ENCODE peak calls at places on chromosome 1, in six cellular contexts. V is neuronal stem cell, K is H1, R is IMR-90, L is H9, B is mesenchymal stem cell. H is an unnamed sample.

GRCh38 chr1:26367441-26367840 is 5.1 kb downstream of the ZNF683 start:
- DNase-seq in K (no peak), L (no peak), R (no peak), B (no peak), V (no peak), H (no peak)

GRCh38 chr1:150650193-150650592 is 20.8 kb upstream of the ENSA start:
- DNase-seq in R (peak), B (no peak), L (no peak), V (no peak), K (no peak), H (no peak)

GRCh38 chr1:21896652-21897532 is 40.2 kb downstream of the HSPG2 start:
- DNase-seq in B (no peak), L (no peak), R (no peak), K (no peak), V (no peak), H (peak)

GRCh38 chr1:33275706-33276572 is 19.6 kb downstream of the ZNF362 start:
- DNase-seq in R (no peak), V (no peak), B (no peak), L (no peak), K (no peak), H (no peak)

GRCh38 chr1:44592208-44593145 is 81.8 kb downstream of the TMEM53 start:
- DNase-seq in R (no peak), B (no peak), V (no peak), L (peak), K (peak), H (peak)

GRCh38 chr1:218728994-218729393 is 383.9 kb downstream of the TGFB2 start:
- DNase-seq in B (no peak), R (no peak), K (no peak), L (peak), V (no peak), H (no peak)

GRCh38 chr1:22142315-22143064 is 407 bp downstream of the WNT4 start:
- DNase-seq in V (no peak), B (peak), K (peak), R (no peak), L (no peak), H (peak)

GRCh38 chr1:182206628-182207239 is 145.2 kb upstream of the ZNF648 start:
- DNase-seq in V (no peak), R (no peak), B (no peak), K (no peak), L (no peak), H (peak)

GRCh38 chr1:14129009-14129408 is 429.0 kb downstream of the PRDM2 start:
- DNase-seq in B (no peak), R (no peak), V (no peak), K (no peak), L (no peak), H (no peak)
- H2BK15ac ChIP-seq in B (no peak), R (no peak), V (no peak), K (no peak), L (no peak), H (no peak)

DNA sequence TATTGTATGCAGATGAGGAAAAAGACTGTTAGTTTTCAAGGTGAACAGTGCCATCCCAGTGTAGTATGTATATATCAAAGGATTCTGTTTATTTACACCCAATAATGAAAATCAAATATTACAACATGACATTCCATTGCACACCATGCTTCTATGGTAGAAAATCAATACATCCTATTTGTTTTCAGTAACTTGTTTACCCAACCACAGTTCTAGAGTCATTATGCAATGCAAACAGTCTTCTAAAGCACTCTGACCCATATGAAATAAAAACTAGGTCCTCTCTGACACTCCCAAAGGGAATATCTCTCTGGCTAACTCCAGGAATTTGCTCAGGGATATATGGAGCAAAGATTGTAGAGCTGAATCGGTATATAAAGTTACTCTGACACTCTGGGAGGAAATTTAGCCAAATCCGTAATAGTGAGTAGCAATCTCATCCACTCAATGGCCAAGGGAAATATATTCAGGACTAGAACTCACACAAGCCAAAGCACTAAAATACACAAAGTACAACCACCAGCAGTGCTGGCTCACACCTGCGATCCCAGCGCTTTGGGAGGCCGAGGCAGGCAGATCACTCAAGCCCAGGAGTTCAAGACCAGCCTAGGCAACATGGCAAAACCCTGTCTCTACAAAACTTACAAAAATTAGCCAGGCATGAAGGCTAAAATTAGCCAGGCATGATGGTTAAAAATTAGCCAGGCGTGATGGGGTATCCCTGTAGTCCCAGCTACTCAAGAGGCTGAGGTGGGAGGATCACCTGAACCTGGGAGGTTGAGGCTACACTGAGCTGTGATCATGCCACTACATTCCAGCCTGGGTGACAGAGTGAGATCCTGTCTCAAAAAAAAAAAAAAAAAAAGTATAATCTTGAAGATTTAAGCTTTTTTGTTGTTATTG is 75.2 kb downstream of the RERE start:
- DNase-seq in R (no peak), B (peak), K (no peak), L (no peak), V (no peak), H (no peak)
- H2BK15ac ChIP-seq in R (peak), B (no peak), K (no peak), L (no peak), V (no peak), H (no peak)

GRCh38 chr1:61779231-61779630 is 37.0 kb downstream of the PATJ start:
- DNase-seq in L (no peak), B (no peak), R (no peak), K (no peak), V (no peak), H (no peak)

GRCh38 chr1:61770131-61770530 is 27.9 kb downstream of the PATJ start:
- DNase-seq in V (no peak), L (no peak), B (no peak), R (no peak), K (no peak), H (no peak)

GRCh38 chr1:61781151-61781550 is 38.9 kb downstream of the PATJ start:
- DNase-seq in L (no peak), B (no peak), V (no peak), K (no peak), R (no peak), H (peak)

DNA sequence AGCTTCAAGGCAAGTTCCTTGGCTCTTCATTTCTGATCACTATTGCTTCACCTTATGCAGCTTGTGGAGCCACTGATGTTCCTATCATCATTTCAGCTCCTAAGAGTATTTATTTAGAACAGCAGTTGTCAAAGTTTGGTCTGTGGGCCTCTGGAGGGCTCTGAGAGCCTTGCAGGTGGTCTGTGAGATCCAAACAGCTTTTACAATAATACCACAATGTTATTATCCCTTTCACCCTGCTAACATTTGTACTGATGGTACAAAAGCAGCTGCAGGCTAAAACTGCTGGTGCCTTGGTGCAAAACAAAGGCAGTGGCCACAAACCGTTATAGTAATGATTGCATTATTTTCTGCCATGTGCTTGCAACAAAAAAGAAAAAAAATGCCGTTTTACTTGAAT is 33.8 kb downstream of the PATJ start:
- DNase-seq in V (no peak), L (no peak), K (no peak), B (no peak), R (no peak), H (no peak)
- H2BK15ac ChIP-seq in V (no peak), L (no peak), K (no peak), B (no peak), R (no peak), H (no peak)

GRCh38 chr1:15761729-15762128 is 3.1 kb downstream of the FBLIM1 start:
- DNase-seq in B (no peak), L (no peak), V (no peak), K (no peak), R (no peak), H (no peak)

GRCh38 chr1:15765495-15766194 is 7.0 kb downstream of the FBLIM1 start:
- DNase-seq in K (no peak), R (peak), V (no peak), B (peak), L (no peak), H (no peak)

GRCh38 chr1:15762546-15762945 is 4.0 kb downstream of the FBLIM1 start:
- DNase-seq in L (peak), R (no peak), V (no peak), B (no peak), K (no peak), H (peak)

GRCh38 chr1:15764890-15765289 is 6.3 kb downstream of the FBLIM1 start:
- DNase-seq in L (no peak), R (no peak), K (no peak), V (no peak), B (no peak), H (no peak)

DNA sequence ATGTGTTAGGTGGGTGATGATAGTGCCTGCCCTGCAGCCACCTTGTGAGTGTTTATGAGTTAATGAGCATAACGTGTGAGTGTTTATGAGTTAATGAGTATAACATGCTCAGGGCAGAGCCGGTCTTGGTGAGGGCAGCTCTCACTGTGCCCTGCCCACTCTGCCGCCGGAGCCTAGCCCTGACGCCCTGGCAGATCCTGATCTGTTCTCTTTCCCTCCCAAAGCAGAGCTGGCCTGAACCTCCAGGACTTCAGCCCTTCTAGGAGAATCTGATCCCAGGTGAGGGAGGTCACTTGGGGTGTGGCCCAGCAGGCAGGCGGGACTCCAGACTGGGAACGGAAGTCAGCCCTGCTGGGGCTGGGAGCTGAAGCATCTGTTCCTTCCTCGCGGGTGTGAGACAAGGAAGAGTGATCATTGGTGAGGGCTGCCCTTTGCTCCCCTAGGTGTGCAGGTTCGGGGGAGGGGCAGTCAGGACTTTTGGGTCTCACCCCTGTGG is 5.7 kb downstream of the FBLIM1 start:
- DNase-seq in B (no peak), L (no peak), V (no peak), R (no peak), K (no peak), H (no peak)
- H2BK15ac ChIP-seq in B (peak), L (no peak), V (no peak), R (no peak), K (no peak), H (no peak)

GRCh38 chr1:155466996-155467395 is 95.6 kb downstream of the ASH1L start:
- DNase-seq in B (peak), R (peak), L (no peak), K (no peak), V (no peak), H (peak)
- H2BK15ac ChIP-seq in B (no peak), R (no peak), L (no peak), K (no peak), V (no peak), H (no peak)

GRCh38 chr1:59366352-59366751 is 69.5 kb downstream of the FGGY start:
- DNase-seq in K (no peak), L (no peak), R (peak), V (no peak), B (no peak), H (no peak)
- H2BK15ac ChIP-seq in K (no peak), L (no peak), R (no peak), V (no peak), B (no peak), H (no peak)

GRCh38 chr1:94980049-94980908 is 53.4 kb upstream of the CNN3 start:
- DNase-seq in B (peak), V (no peak), K (no peak), L (no peak), R (peak), H (no peak)
- H2BK15ac ChIP-seq in B (no peak), V (no peak), K (no peak), L (no peak), R (peak), H (no peak)

H was measured in mesendoderm.